ENCODE peak calls at places on chromosomes 1 and 21, in seven cellular contexts. One of them, this sample, is unnamed.

GRCh38 chr1:197800379-197801110 is 25.3 kb upstream of the DENND1B start:
- DNase-seq in brain microvascular endothelial cell: no peak
- DNase-seq in astrocyte of the cerebellum: no peak
- DNase-seq in upper lobe of right lung: no peak
- DNase-seq in heart left ventricle: no peak
- DNase-seq in AG10803: no peak
- DNase-seq in mammary epithelial cell: no peak
- DNase-seq in this sample: no peak

GRCh38 chr1:46489638-46490602 is at the start of gene DMBX1:
- DNase-seq in astrocyte of the cerebellum: no peak
- DNase-seq in heart left ventricle: peak
- DNase-seq in AG10803: no peak
- DNase-seq in brain microvascular endothelial cell: no peak
- DNase-seq in mammary epithelial cell: peak
- DNase-seq in upper lobe of right lung: peak
- DNase-seq in this sample: no peak

GRCh38 chr21:35754583-35754982 is 305.7 kb downstream of the SETD4 start:
- DNase-seq in upper lobe of right lung: no peak
- DNase-seq in AG10803: no peak
- DNase-seq in mammary epithelial cell: no peak
- DNase-seq in astrocyte of the cerebellum: no peak
- DNase-seq in heart left ventricle: no peak
- DNase-seq in brain microvascular endothelial cell: no peak
- DNase-seq in this sample: no peak

GRCh38 chr1:231194843-231195516 is 33.1 kb downstream of the TRIM67 start:
- DNase-seq in AG10803: no peak
- DNase-seq in mammary epithelial cell: no peak
- DNase-seq in astrocyte of the cerebellum: no peak
- DNase-seq in upper lobe of right lung: no peak
- DNase-seq in brain microvascular endothelial cell: no peak
- DNase-seq in heart left ventricle: no peak
- DNase-seq in this sample: no peak

GRCh38 chr1:6494627-6495026 is 3.2 kb upstream of the PLEKHG5 start:
- DNase-seq in upper lobe of right lung: no peak
- DNase-seq in AG10803: no peak
- DNase-seq in heart left ventricle: no peak
- DNase-seq in brain microvascular endothelial cell: no peak
- DNase-seq in mammary epithelial cell: no peak
- DNase-seq in astrocyte of the cerebellum: no peak
- DNase-seq in this sample: no peak

GRCh38 chr1:185337221-185337620 is 20.2 kb upstream of the IVNS1ABP start:
- DNase-seq in astrocyte of the cerebellum: no peak
- DNase-seq in brain microvascular endothelial cell: peak
- DNase-seq in mammary epithelial cell: peak
- DNase-seq in heart left ventricle: no peak
- DNase-seq in upper lobe of right lung: no peak
- DNase-seq in AG10803: peak
- DNase-seq in this sample: no peak

GRCh38 chr21:16013570-16013969 is 283.8 kb downstream of the USP25 start:
- DNase-seq in astrocyte of the cerebellum: no peak
- DNase-seq in heart left ventricle: no peak
- DNase-seq in upper lobe of right lung: no peak
- DNase-seq in AG10803: no peak
- DNase-seq in mammary epithelial cell: no peak
- DNase-seq in brain microvascular endothelial cell: no peak
- DNase-seq in this sample: no peak

GRCh38 chr1:178385662-178386061 is 111.1 kb downstream of the CLEC20A start:
- DNase-seq in mammary epithelial cell: peak
- DNase-seq in upper lobe of right lung: no peak
- DNase-seq in brain microvascular endothelial cell: no peak
- DNase-seq in AG10803: no peak
- DNase-seq in astrocyte of the cerebellum: no peak
- DNase-seq in heart left ventricle: no peak
- DNase-seq in this sample: no peak

GRCh38 chr21:45326169-45326833 is 38.6 kb upstream of the POFUT2 start:
- DNase-seq in brain microvascular endothelial cell: no peak
- DNase-seq in mammary epithelial cell: no peak
- DNase-seq in upper lobe of right lung: peak
- DNase-seq in astrocyte of the cerebellum: no peak
- DNase-seq in heart left ventricle: peak
- DNase-seq in AG10803: peak
- DNase-seq in this sample: no peak

GRCh38 chr1:167225920-167226319 is 5.2 kb downstream of the POU2F1 start:
- DNase-seq in brain microvascular endothelial cell: no peak
- DNase-seq in astrocyte of the cerebellum: no peak
- DNase-seq in AG10803: no peak
- DNase-seq in upper lobe of right lung: no peak
- DNase-seq in heart left ventricle: no peak
- DNase-seq in mammary epithelial cell: no peak
- DNase-seq in this sample: no peak

GRCh38 chr1:19191811-19192210 is 18.3 kb downstream of the UBR4 start:
- DNase-seq in heart left ventricle: no peak
- DNase-seq in astrocyte of the cerebellum: no peak
- DNase-seq in upper lobe of right lung: no peak
- DNase-seq in AG10803: no peak
- DNase-seq in mammary epithelial cell: no peak
- DNase-seq in brain microvascular endothelial cell: no peak
- DNase-seq in this sample: no peak

GRCh38 chr1:219533280-219533679 is 79.6 kb downstream of the ZC3H11B start:
- DNase-seq in mammary epithelial cell: no peak
- DNase-seq in brain microvascular endothelial cell: no peak
- DNase-seq in heart left ventricle: no peak
- DNase-seq in upper lobe of right lung: no peak
- DNase-seq in AG10803: peak
- DNase-seq in astrocyte of the cerebellum: peak
- DNase-seq in this sample: no peak

GRCh38 chr21:31132574-31133242 is 94.4 kb upstream of the KRTAP19-8 start:
- DNase-seq in mammary epithelial cell: no peak
- DNase-seq in upper lobe of right lung: no peak
- DNase-seq in astrocyte of the cerebellum: peak
- DNase-seq in heart left ventricle: no peak
- DNase-seq in AG10803: peak
- DNase-seq in brain microvascular endothelial cell: peak
- DNase-seq in this sample: no peak

GRCh38 chr1:175363046-175363445 is 170.5 kb upstream of the KIAA0040 start:
- DNase-seq in astrocyte of the cerebellum: no peak
- DNase-seq in mammary epithelial cell: peak
- DNase-seq in upper lobe of right lung: no peak
- DNase-seq in brain microvascular endothelial cell: no peak
- DNase-seq in AG10803: no peak
- DNase-seq in heart left ventricle: no peak
- DNase-seq in this sample: no peak

GRCh38 chr1:241551759-241552638 is 19.8 kb downstream of the KMO start:
- DNase-seq in brain microvascular endothelial cell: no peak
- DNase-seq in upper lobe of right lung: peak
- DNase-seq in astrocyte of the cerebellum: no peak
- DNase-seq in AG10803: no peak
- DNase-seq in heart left ventricle: no peak
- DNase-seq in mammary epithelial cell: no peak
- DNase-seq in this sample: no peak

GRCh38 chr1:11407301-11407994 is 71.5 kb upstream of the DISP3 start:
- DNase-seq in brain microvascular endothelial cell: no peak
- DNase-seq in heart left ventricle: no peak
- DNase-seq in upper lobe of right lung: no peak
- DNase-seq in AG10803: no peak
- DNase-seq in mammary epithelial cell: peak
- DNase-seq in astrocyte of the cerebellum: no peak
- DNase-seq in this sample: no peak

GRCh38 chr1:91165033-91165654 is 143.3 kb upstream of the ZNF644 start:
- DNase-seq in mammary epithelial cell: peak
- DNase-seq in brain microvascular endothelial cell: peak
- DNase-seq in AG10803: peak
- DNase-seq in astrocyte of the cerebellum: no peak
- DNase-seq in upper lobe of right lung: peak
- DNase-seq in heart left ventricle: peak
- DNase-seq in this sample: no peak

GRCh38 chr1:121516279-121516967 is 331.6 kb downstream of the SRGAP2C start:
- DNase-seq in heart left ventricle: peak
- DNase-seq in upper lobe of right lung: peak
- DNase-seq in brain microvascular endothelial cell: no peak
- DNase-seq in AG10803: no peak
- DNase-seq in mammary epithelial cell: no peak
- DNase-seq in astrocyte of the cerebellum: no peak
- DNase-seq in this sample: no peak

GRCh38 chr21:45530423-45531113 is 11.7 kb downstream of the SLC19A1 start:
- DNase-seq in heart left ventricle: peak
- DNase-seq in mammary epithelial cell: no peak
- DNase-seq in brain microvascular endothelial cell: no peak
- DNase-seq in upper lobe of right lung: peak
- DNase-seq in AG10803: no peak
- DNase-seq in astrocyte of the cerebellum: no peak
- DNase-seq in this sample: no peak

GRCh38 chr1:159870704-159871103 is 8.2 kb upstream of the VSIG8 start:
- DNase-seq in upper lobe of right lung: no peak
- DNase-seq in heart left ventricle: no peak
- DNase-seq in astrocyte of the cerebellum: no peak
- DNase-seq in AG10803: no peak
- DNase-seq in mammary epithelial cell: no peak
- DNase-seq in brain microvascular endothelial cell: no peak
- DNase-seq in this sample: no peak

GRCh38 chr1:232142403-232143314 is 487.3 kb downstream of the SIPA1L2 start:
- DNase-seq in brain microvascular endothelial cell: peak
- DNase-seq in heart left ventricle: no peak
- DNase-seq in AG10803: peak
- DNase-seq in mammary epithelial cell: peak
- DNase-seq in astrocyte of the cerebellum: peak
- DNase-seq in upper lobe of right lung: no peak
- DNase-seq in this sample: peak

GRCh38 chr1:26097696-26098095 is 13.9 kb upstream of the PDIK1L start:
- DNase-seq in upper lobe of right lung: no peak
- DNase-seq in AG10803: peak
- DNase-seq in brain microvascular endothelial cell: peak
- DNase-seq in astrocyte of the cerebellum: no peak
- DNase-seq in heart left ventricle: no peak
- DNase-seq in mammary epithelial cell: peak
- DNase-seq in this sample: no peak

GRCh38 chr1:181089777-181090505 is 1.4 kb downstream of the IER5 start:
- DNase-seq in heart left ventricle: peak
- DNase-seq in astrocyte of the cerebellum: no peak
- DNase-seq in mammary epithelial cell: peak
- DNase-seq in AG10803: peak
- DNase-seq in upper lobe of right lung: peak
- DNase-seq in brain microvascular endothelial cell: no peak
- DNase-seq in this sample: no peak

GRCh38 chr21:46621457-46622182 is 13.9 kb upstream of the PRMT2 start:
- DNase-seq in heart left ventricle: no peak
- DNase-seq in AG10803: no peak
- DNase-seq in brain microvascular endothelial cell: no peak
- DNase-seq in upper lobe of right lung: no peak
- DNase-seq in mammary epithelial cell: no peak
- DNase-seq in astrocyte of the cerebellum: no peak
- DNase-seq in this sample: no peak

GRCh38 chr1:45018599-45019230 is 6.7 kb downstream of the UROD start:
- DNase-seq in upper lobe of right lung: peak
- DNase-seq in mammary epithelial cell: peak
- DNase-seq in astrocyte of the cerebellum: peak
- DNase-seq in AG10803: peak
- DNase-seq in brain microvascular endothelial cell: peak
- DNase-seq in heart left ventricle: no peak
- DNase-seq in this sample: no peak

GRCh38 chr1:202144510-202145324 is at the start of gene ARL8A:
- DNase-seq in upper lobe of right lung: peak
- DNase-seq in heart left ventricle: peak
- DNase-seq in mammary epithelial cell: peak
- DNase-seq in AG10803: peak
- DNase-seq in astrocyte of the cerebellum: no peak
- DNase-seq in brain microvascular endothelial cell: no peak
- DNase-seq in this sample: no peak

GRCh38 chr1:60978421-60979357 is 103.7 kb upstream of the NFIA start:
- DNase-seq in AG10803: peak
- DNase-seq in mammary epithelial cell: peak
- DNase-seq in heart left ventricle: no peak
- DNase-seq in brain microvascular endothelial cell: no peak
- DNase-seq in upper lobe of right lung: no peak
- DNase-seq in astrocyte of the cerebellum: no peak
- DNase-seq in this sample: no peak

GRCh38 chr1:206738370-206739366 is 31.9 kb upstream of the IL19 start:
- DNase-seq in astrocyte of the cerebellum: no peak
- DNase-seq in upper lobe of right lung: no peak
- DNase-seq in AG10803: peak
- DNase-seq in mammary epithelial cell: peak
- DNase-seq in heart left ventricle: no peak
- DNase-seq in brain microvascular endothelial cell: no peak
- DNase-seq in this sample: no peak

GRCh38 chr1:152141971-152142584 is 16.9 kb downstream of the RPTN start:
- DNase-seq in brain microvascular endothelial cell: peak
- DNase-seq in astrocyte of the cerebellum: peak
- DNase-seq in heart left ventricle: no peak
- DNase-seq in upper lobe of right lung: no peak
- DNase-seq in AG10803: peak
- DNase-seq in mammary epithelial cell: peak
- DNase-seq in this sample: no peak

GRCh38 chr1:57475366-57475765 is 51.5 kb upstream of the DAB1 start:
- DNase-seq in AG10803: no peak
- DNase-seq in upper lobe of right lung: no peak
- DNase-seq in astrocyte of the cerebellum: no peak
- DNase-seq in mammary epithelial cell: no peak
- DNase-seq in heart left ventricle: no peak
- DNase-seq in brain microvascular endothelial cell: no peak
- DNase-seq in this sample: no peak

GRCh38 chr1:2136386-2136821 is 58.2 kb downstream of the FAAP20 start:
- DNase-seq in upper lobe of right lung: peak
- DNase-seq in astrocyte of the cerebellum: no peak
- DNase-seq in mammary epithelial cell: no peak
- DNase-seq in brain microvascular endothelial cell: no peak
- DNase-seq in heart left ventricle: peak
- DNase-seq in AG10803: no peak
- DNase-seq in this sample: no peak
- H3K4me3 ChIP-seq in upper lobe of right lung: no peak
- H3K4me3 ChIP-seq in astrocyte of the cerebellum: no peak
- H3K4me3 ChIP-seq in mammary epithelial cell: no peak
- H3K4me3 ChIP-seq in brain microvascular endothelial cell: no peak
- H3K4me3 ChIP-seq in heart left ventricle: no peak
- H3K4me3 ChIP-seq in AG10803: no peak
- H3K4me3 ChIP-seq in this sample: no peak

GRCh38 chr1:29120955-29121485 is 2.7 kb downstream of the TMEM200B start:
- DNase-seq in mammary epithelial cell: no peak
- DNase-seq in brain microvascular endothelial cell: no peak
- DNase-seq in astrocyte of the cerebellum: no peak
- DNase-seq in upper lobe of right lung: peak
- DNase-seq in AG10803: peak
- DNase-seq in heart left ventricle: no peak
- DNase-seq in this sample: no peak
- TF ChIP-seq CTCF in mammary epithelial cell: no peak
- TF ChIP-seq CTCF in brain microvascular endothelial cell: peak
- TF ChIP-seq CTCF in astrocyte of the cerebellum: peak
- TF ChIP-seq CTCF in upper lobe of right lung: peak
- TF ChIP-seq CTCF in AG10803: peak
- TF ChIP-seq CTCF in heart left ventricle: peak
- TF ChIP-seq CTCF in this sample: peak

GRCh38 chr1:8987881-8988617 is 38.2 kb downstream of the SLC2A7 start:
- DNase-seq in mammary epithelial cell: no peak
- DNase-seq in AG10803: peak
- DNase-seq in astrocyte of the cerebellum: no peak
- DNase-seq in upper lobe of right lung: peak
- DNase-seq in heart left ventricle: no peak
- DNase-seq in brain microvascular endothelial cell: peak
- DNase-seq in this sample: no peak
- H3K4me3 ChIP-seq in mammary epithelial cell: no peak
- H3K4me3 ChIP-seq in AG10803: no peak
- H3K4me3 ChIP-seq in astrocyte of the cerebellum: no peak
- H3K4me3 ChIP-seq in upper lobe of right lung: no peak
- H3K4me3 ChIP-seq in heart left ventricle: no peak
- H3K4me3 ChIP-seq in brain microvascular endothelial cell: no peak
- H3K4me3 ChIP-seq in this sample: no peak

GRCh38 chr1:156696755-156697154 is 8.6 kb downstream of the CRABP2 start:
- DNase-seq in astrocyte of the cerebellum: no peak
- DNase-seq in AG10803: no peak
- DNase-seq in mammary epithelial cell: no peak
- DNase-seq in upper lobe of right lung: no peak
- DNase-seq in brain microvascular endothelial cell: no peak
- DNase-seq in heart left ventricle: peak
- DNase-seq in this sample: no peak
- TF ChIP-seq CTCF in astrocyte of the cerebellum: no peak
- TF ChIP-seq CTCF in AG10803: no peak
- TF ChIP-seq CTCF in mammary epithelial cell: no peak
- TF ChIP-seq CTCF in upper lobe of right lung: no peak
- TF ChIP-seq CTCF in brain microvascular endothelial cell: no peak
- TF ChIP-seq CTCF in heart left ventricle: no peak
- TF ChIP-seq CTCF in this sample: no peak